ENCODE peak calls at places on chromosomes 2 and 18, in ten cellular contexts. A, J, L, F, O, S, M, I, N and U are unnamed samples.

GRCh38 chr2:237201461-237202287 is 116.0 kb downstream of the COPS8 start:
- DNase-seq in L (no peak), S (no peak), N (no peak), A (peak; percentile 82), M (peak; percentile 14), J (peak; percentile 92), O (no peak), F (peak; percentile 25), I (peak; percentile 96), U (no peak)

GRCh38 chr2:127625146-127625943 is 20.6 kb upstream of the GPR17 start:
- DNase-seq in J (no peak), M (peak; percentile 6), S (no peak), F (no peak), I (no peak), N (no peak), O (no peak), A (no peak), L (no peak), U (peak; percentile 56)

GRCh38 chr18:12470382-12471090 is 62.8 kb downstream of the PRELID3A start:
- DNase-seq in I (no peak), L (no peak), A (no peak), M (no peak), S (peak; percentile 33), J (peak; percentile 61), O (no peak), N (peak; percentile 73), F (no peak), U (no peak)

GRCh38 chr2:233486778-233487552 is 79.6 kb downstream of the USP40 start:
- DNase-seq in M (no peak), L (no peak), S (no peak), A (no peak), O (no peak), I (peak; percentile 67), F (no peak), J (no peak), N (peak; percentile 90), U (no peak)

GRCh38 chr2:119197125-119197403 is 26.6 kb upstream of the STEAP3 start:
- DNase-seq in J (no peak), O (no peak), I (no peak), N (no peak), S (no peak), A (no peak), M (no peak), F (no peak), L (no peak), U (no peak)

GRCh38 chr2:60958361-60958760 is 59.2 kb upstream of the PEX13 start:
- DNase-seq in I (no peak), A (no peak), F (no peak), N (no peak), L (no peak), J (no peak), M (no peak), O (no peak), S (no peak), U (no peak)

GRCh38 chr2:231425811-231426703 is 30.5 kb downstream of the B3GNT7 start:
- DNase-seq in S (no peak), M (no peak), I (no peak), L (no peak), N (peak; percentile 58), O (peak; percentile 61), J (no peak), A (peak; percentile 82), F (no peak), U (no peak)

GRCh38 chr2:175039490-175039889 is 34.3 kb upstream of the CHN1 start:
- DNase-seq in S (no peak), M (no peak), O (no peak), I (no peak), F (no peak), A (no peak), L (no peak), N (no peak), J (no peak), U (no peak)

GRCh38 chr2:20034218-20034617 is 17.2 kb downstream of the LAPTM4A start:
- DNase-seq in I (no peak), J (no peak), S (peak; percentile 72), M (no peak), N (no peak), F (no peak), O (no peak), L (no peak), A (no peak), U (no peak)

GRCh38 chr2:20037660-20038059 is 13.8 kb downstream of the LAPTM4A start:
- DNase-seq in O (no peak), S (no peak), N (no peak), L (no peak), J (no peak), M (no peak), F (no peak), I (no peak), A (no peak), U (no peak)

GRCh38 chr2:20033341-20033740 is 18.1 kb downstream of the LAPTM4A start:
- DNase-seq in J (no peak), A (no peak), O (no peak), S (no peak), F (no peak), L (no peak), I (no peak), N (no peak), M (no peak), U (no peak)

GRCh38 chr2:20034821-20035220 is 16.6 kb downstream of the LAPTM4A start:
- DNase-seq in S (no peak), A (no peak), J (no peak), O (no peak), L (no peak), N (no peak), F (no peak), M (no peak), I (no peak), U (no peak)

GRCh38 chr2:20035961-20036666 is 15.3 kb downstream of the LAPTM4A start:
- DNase-seq in A (no peak), L (peak; percentile 61), I (no peak), N (no peak), S (peak; percentile 57), M (no peak), F (no peak), O (no peak), J (no peak), U (no peak)
- H3K4me1 ChIP-seq in A (no peaks in the 10 kb centered on the region), L (peaks cover 15% of the 10 kb centered on the region), I (no peaks in the 10 kb centered on the region), N (peaks cover 8% of the 10 kb centered on the region), S (peaks cover 50% of the 10 kb centered on the region), M (peaks cover 9% of the 10 kb centered on the region), F (peaks cover 3% of the 10 kb centered on the region), O (no peaks in the 10 kb centered on the region), J (no peaks in the 10 kb centered on the region), U (no peaks in the 10 kb centered on the region)

GRCh38 chr2:201259216-201259615 is 1.1 kb upstream of the CASP8 start:
- DNase-seq in L (no peak), A (no peak), S (no peak), F (no peak), N (no peak), O (no peak), M (no peak), J (no peak), I (no peak), U (no peak)
- H3K27ac ChIP-seq in L (peak overlapping the region; percentile 93), A (no peak overlapping the region), S (no peak overlapping the region), F (peak overlapping the region; percentile 99), N (peak overlapping the region; percentile 96), O (peak overlapping the region; percentile 97), M (peak overlapping the region; percentile 92), J (peak overlapping the region; percentile 93), I (no peak overlapping the region), U (no peak overlapping the region)

GRCh38 chr2:201127570-201127969 is 11.6 kb downstream of the CFLAR start:
- DNase-seq in A (no peak), S (no peak), F (no peak), M (no peak), L (peak; percentile 42), I (peak; percentile 61), J (peak; percentile 66), N (peak; percentile 69), O (no peak), U (no peak)
- H3K4me1 ChIP-seq in A (peaks cover 29% of the 10 kb centered on the region), S (peaks cover 12% of the 10 kb centered on the region), F (peaks cover 42% of the 10 kb centered on the region), M (peaks cover 67% of the 10 kb centered on the region), L (peaks cover 95% of the 10 kb centered on the region), I (peaks cover 30% of the 10 kb centered on the region), J (peaks cover 72% of the 10 kb centered on the region), N (peaks cover 75% of the 10 kb centered on the region), O (peaks cover 97% of the 10 kb centered on the region), U (peaks cover 22% of the 10 kb centered on the region)

GRCh38 chr2:27431395-27431794 is 3.0 kb downstream of the NRBP1 start:
- DNase-seq in O (no peak), A (peak; percentile 79), S (no peak), L (no peak), J (no peak), I (peak; percentile 19), M (no peak), F (no peak), N (peak; percentile 65), U (no peak)
- H3K27ac ChIP-seq in O (no peak overlapping the region), A (no peak overlapping the region), S (no peak overlapping the region), L (no peak overlapping the region), J (peak overlapping the region; percentile 99), I (no peak overlapping the region), M (no peak overlapping the region), F (no peak overlapping the region), N (peak overlapping the region; percentile 10), U (no peak overlapping the region)

GRCh38 chr2:113200736-113201490 is 27.1 kb downstream of the PSD4 start:
- DNase-seq in F (no peak), I (no peak), O (no peak), N (peak; percentile 50), M (no peak), S (no peak), A (no peak), J (no peak), L (no peak), U (no peak)
- H3K4me1 ChIP-seq in F (no peaks in the 10 kb centered on the region), I (no peaks in the 10 kb centered on the region), O (peaks cover 15% of the 10 kb centered on the region), N (peaks cover 39% of the 10 kb centered on the region), M (peaks cover 5% of the 10 kb centered on the region), S (no peaks in the 10 kb centered on the region), A (no peaks in the 10 kb centered on the region), J (peaks cover 13% of the 10 kb centered on the region), L (peaks cover 15% of the 10 kb centered on the region), U (no peaks in the 10 kb centered on the region)

GRCh38 chr2:199958014-199958413 is 2.6 kb downstream of the MAIP1 start:
- DNase-seq in J (no peak), M (no peak), S (no peak), L (no peak), N (no peak), O (no peak), A (no peak), I (no peak), F (no peak), U (no peak)
- H3K27ac ChIP-seq in J (no peak overlapping the region), M (no peak overlapping the region), S (no peak overlapping the region), L (no peak overlapping the region), N (no peak overlapping the region), O (no peak overlapping the region), A (no peak overlapping the region), I (no peak overlapping the region), F (no peak overlapping the region), U (no peak overlapping the region)

GRCh38 chr2:105379741-105380186 is 19.1 kb downstream of the FHL2 start:
- DNase-seq in L (no peak), S (no peak), F (no peak), O (no peak), J (no peak), A (no peak), I (no peak), N (no peak), M (no peak), U (peak; percentile 49)
- H3K4me1 ChIP-seq in L (no peaks in the 10 kb centered on the region), S (peaks cover 81% of the 10 kb centered on the region), F (no peaks in the 10 kb centered on the region), O (no peaks in the 10 kb centered on the region), J (peaks cover 5% of the 10 kb centered on the region), A (no peaks in the 10 kb centered on the region), I (peaks cover 43% of the 10 kb centered on the region), N (peaks cover 68% of the 10 kb centered on the region), M (peaks cover 29% of the 10 kb centered on the region), U (no peaks in the 10 kb centered on the region)

DNA sequence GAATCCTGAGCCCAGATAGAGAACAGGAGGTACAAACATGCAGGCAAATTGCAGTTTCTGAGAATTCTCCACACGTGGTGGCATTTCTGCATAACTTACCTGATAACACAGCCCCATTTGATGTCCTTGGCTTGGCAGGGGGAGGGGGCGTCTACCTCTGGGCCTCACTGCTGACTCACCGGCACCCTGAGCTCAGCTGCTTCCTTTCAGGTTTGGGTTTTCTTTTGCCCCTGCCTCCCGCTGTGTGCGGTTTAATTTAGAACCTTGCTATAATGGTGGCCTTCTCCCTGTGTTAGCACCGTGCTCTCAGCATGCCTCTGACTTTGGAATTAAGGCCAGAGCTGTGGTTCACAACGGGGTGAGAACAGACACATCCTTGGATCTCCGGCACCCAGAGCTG is 4.4 kb downstream of the CTIF start:
- DNase-seq in J (peak; percentile 46), M (no peak), A (peak; percentile 97), F (no peak), L (no peak), N (peak; percentile 21), S (no peak), O (no peak), I (no peak), U (no peak)
- H3K27ac ChIP-seq in J (no peak overlapping the region), M (peak overlapping the region; percentile 6), A (peak overlapping the region; percentile 47), F (no peak overlapping the region), L (no peak overlapping the region), N (peak overlapping the region; percentile 91), S (no peak overlapping the region), O (no peak overlapping the region), I (no peak overlapping the region), U (no peak overlapping the region)